ENCODE peak calls at places on chromosomes 11 and 22, in ten cellular contexts. C is GM12865, R is foreskin fibroblast, W is lower lobe of right lung, X is fibroblast of pulmonary artery, S is WERI-Rb-1, V is WTC11, F is A549, H is epithelial cell of esophagus, A is adrenal gland. G is an unnamed sample.
A peak's percentile ranks its signal among the peaks of the same experiment; 100 is the strongest.

GRCh38 chr11:134406264-134407185 is 5.5 kb downstream of the B3GAT1 start:
- DNase-seq in C (no peak), S (no peak), W (no peak), A (no peak), X (no peak), V (no peak), H (peak; percentile 33), F (no peak), R (no peak), G (no peak)

GRCh38 chr11:114098927-114099326 is 39.4 kb downstream of the ZBTB16 start:
- DNase-seq in H (no peak), A (no peak), X (no peak), V (no peak), R (peak; percentile 36), F (no peak), S (no peak), W (no peak), C (no peak), G (no peak)

GRCh38 chr22:38455530-38456271 is 702 bp upstream of the KCNJ4 start:
- DNase-seq in C (peak; percentile 41), F (no peak), W (no peak), S (peak; percentile 48), H (peak; percentile 47), A (no peak), R (peak; percentile 54), X (no peak), V (peak; percentile 63), G (no peak)

GRCh38 chr22:35150163-35151107 is 84.5 kb downstream of the ISX start:
- DNase-seq in F (peak; percentile 13), R (peak; percentile 49), W (peak; percentile 56), H (peak; percentile 19), A (peak; percentile 48), V (peak; percentile 89), S (peak; percentile 88), C (peak; percentile 91), X (peak; percentile 51), G (peak; percentile 71)

GRCh38 chr11:20066783-20067156 is 93.5 kb downstream of the DBX1 start:
- DNase-seq in V (peak; percentile 19), S (no peak), F (no peak), H (no peak), R (no peak), A (no peak), W (no peak), C (no peak), X (no peak), G (no peak)

GRCh38 chr11:44621784-44622183 is 56.3 kb downstream of the CD82 start:
- DNase-seq in C (no peak), H (no peak), A (no peak), W (no peak), R (no peak), X (no peak), V (no peak), F (no peak), S (no peak), G (peak; percentile 36)

GRCh38 chr11:102453286-102453797 is 777 bp upstream of the TMEM123 start:
- DNase-seq in V (peak; percentile 13), H (peak; percentile 44), W (no peak), X (no peak), A (no peak), F (no peak), C (no peak), R (peak; percentile 63), S (no peak), G (no peak)

GRCh38 chr11:81840375-81840774 is 893.3 kb downstream of the FAM181B start:
- DNase-seq in A (no peak), V (no peak), C (no peak), S (no peak), F (no peak), R (no peak), W (no peak), H (no peak), X (peak; percentile 33), G (no peak)

GRCh38 chr11:7518811-7519562 is 5.2 kb downstream of the PPFIBP2 start:
- DNase-seq in X (no peak), S (no peak), R (no peak), W (no peak), C (no peak), V (no peak), A (no peak), F (no peak), H (no peak), G (no peak)

GRCh38 chr11:10155793-10156490 is 138.1 kb downstream of the SBF2 start:
- DNase-seq in S (no peak), A (no peak), H (peak; percentile 32), V (peak; percentile 32), R (no peak), F (no peak), X (peak; percentile 4), W (no peak), C (no peak), G (no peak)

GRCh38 chr11:67352546-67353316 is 615 bp downstream of the POLD4 start:
- DNase-seq in H (no peak), A (no peak), F (no peak), V (peak; percentile 28), C (peak; percentile 84), R (peak; percentile 51), S (no peak), W (peak; percentile 82), X (no peak), G (peak; percentile 83)

GRCh38 chr11:18065572-18065971 is 19.5 kb upstream of the TPH1 start:
- DNase-seq in H (peak; percentile 79), S (no peak), W (no peak), F (no peak), V (no peak), A (no peak), R (no peak), C (no peak), X (no peak), G (no peak)

GRCh38 chr11:129023968-129024676 is 81.5 kb upstream of the TP53AIP1 start:
- DNase-seq in F (no peak), W (peak; percentile 52), R (peak; percentile 7), V (peak; percentile 53), C (no peak), A (no peak), S (peak; percentile 60), X (peak; percentile 4), H (peak; percentile 97), G (no peak)

GRCh38 chr11:14414470-14415461 is 55.8 kb upstream of the RRAS2 start:
- DNase-seq in V (no peak), A (no peak), C (peak; percentile 67), X (no peak), F (no peak), R (no peak), S (no peak), W (no peak), H (no peak), G (no peak)

GRCh38 chr22:50739894-50740293 is 1.9 kb downstream of the ACR start:
- DNase-seq in H (no peak), X (no peak), R (no peak), A (no peak), V (no peak), W (peak; percentile 28), F (no peak), C (no peak), S (no peak), G (no peak)

GRCh38 chr11:47330002-47330911 is 22.2 kb downstream of the MYBPC3 start:
- DNase-seq in X (peak; percentile 39), F (no peak), H (peak; percentile 11), R (peak; percentile 71), A (no peak), S (peak; percentile 83), V (no peak), C (no peak), W (peak; percentile 40), G (no peak)

GRCh38 chr11:4551346-4551979 is 6.5 kb downstream of the OR52M1 start:
- DNase-seq in A (no peak), V (no peak), R (peak; percentile 17), X (peak; percentile 4), F (no peak), S (no peak), C (peak; percentile 12), W (no peak), H (peak; percentile 38), G (peak; percentile 32)
- TF ChIP-seq CTCF in A (no peak), V (no peak), R (no peak), X (peak; percentile 20), F (peak; percentile 32), S (peak; percentile 30), C (peak; percentile 34), W (peak; percentile 12), H (peak; percentile 32), G (peak; percentile 50)

DNA sequence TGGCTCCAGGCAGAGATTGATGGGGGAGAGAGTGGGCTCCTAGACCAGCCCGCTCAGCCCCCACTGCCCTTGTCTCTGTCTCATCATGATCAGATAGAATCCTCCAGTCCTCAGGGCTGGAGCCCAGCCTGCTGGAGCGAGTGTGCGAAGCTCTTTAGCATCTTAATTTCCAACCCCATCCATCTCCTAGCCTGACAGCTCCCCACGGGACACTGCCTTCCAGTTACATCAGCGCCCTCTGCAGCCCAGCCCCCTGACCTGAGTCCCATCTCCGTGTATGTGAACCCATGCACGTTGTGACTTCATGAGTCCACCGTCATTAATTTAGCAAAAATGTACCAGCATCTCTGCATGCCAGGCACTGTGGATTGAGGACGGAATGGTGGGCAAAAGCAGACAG is 2.1 kb downstream of the P2RX3 start:
- DNase-seq in A (no peak), F (no peak), H (peak; percentile 38), V (peak; percentile 65), C (no peak), R (peak; percentile 39), X (no peak), W (no peak), S (peak; percentile 92), G (peak; percentile 62)
- TF ChIP-seq CTCF in A (no peak), F (no peak), H (no peak), V (no peak), C (no peak), R (no peak), X (peak; percentile 19), W (no peak), S (peak; percentile 78), G (peak; percentile 42)

GRCh38 chr11:62497132-62497915 is 49.3 kb downstream of the AHNAK start:
- DNase-seq in R (peak; percentile 64), C (peak; percentile 41), S (peak; percentile 31), W (no peak), V (peak; percentile 43), X (peak; percentile 79), F (peak; percentile 75), H (peak; percentile 86), A (no peak), G (peak; percentile 85)
- TF ChIP-seq CTCF in R (peak; percentile 12), C (peak; percentile 21), S (peak; percentile 75), W (peak; percentile 44), V (no peak), X (peak; percentile 29), F (peak; percentile 71), H (peak; percentile 54), A (peak; percentile 30), G (peak; percentile 57)

DNA sequence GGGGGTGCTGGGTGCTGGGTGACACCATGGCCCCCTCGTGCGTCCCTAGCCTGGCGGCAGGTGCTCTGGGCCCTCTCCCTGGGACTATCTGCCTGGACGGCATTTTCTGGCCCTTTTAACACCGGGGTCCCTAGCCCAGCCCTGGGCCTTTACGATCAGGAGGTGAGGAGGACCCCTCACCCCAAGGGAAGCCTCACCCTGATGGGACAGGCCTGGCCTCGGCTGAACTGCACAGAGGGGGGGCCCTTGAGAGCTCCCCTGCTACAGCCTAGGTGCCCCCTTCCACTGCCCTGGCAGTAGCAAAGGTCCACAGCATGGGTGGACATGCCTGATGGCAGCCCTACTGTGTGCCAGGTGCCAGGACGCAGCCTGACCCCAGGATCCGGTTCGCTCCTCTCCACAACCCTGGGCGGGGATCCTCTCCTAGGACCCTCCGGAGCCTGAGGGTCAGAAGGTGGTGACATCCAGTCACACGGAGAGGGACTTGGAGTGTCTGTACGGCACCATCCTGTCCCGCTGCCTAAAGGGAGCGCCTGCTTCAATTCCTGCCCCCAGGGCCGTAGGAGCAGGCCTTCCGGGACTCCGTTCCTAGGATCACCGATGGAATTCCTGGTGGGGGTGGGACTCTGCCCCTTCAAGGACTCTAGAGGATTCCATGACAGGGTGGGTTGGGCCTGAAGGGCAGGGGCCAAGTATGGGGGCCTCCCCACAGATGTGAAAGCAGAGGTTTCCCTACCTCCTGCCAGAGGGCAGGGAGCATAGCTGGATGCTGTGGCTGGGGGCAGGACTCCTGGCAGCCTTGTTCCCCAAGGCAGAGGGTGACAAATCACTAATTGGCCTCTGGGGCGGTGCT is 33.0 kb upstream of the TH start:
- DNase-seq in V (peak; percentile 7), R (no peak), F (no peak), A (no peak), W (peak; percentile 36), C (no peak), H (no peak), S (no peak), X (no peak), G (no peak)
- TF ChIP-seq CTCF in V (no peak), R (no peak), F (no peak), A (no peak), W (no peak), C (no peak), H (no peak), S (no peak), X (no peak), G (no peak)

G was measured in NB4.